ENCODE peak calls at places on chromosomes 16 and 17, in six cellular contexts. V, A, P, O, J and H are unnamed samples.

GRCh38 chr17:71649986-71650385 is 470.8 kb upstream of the SOX9 start:
- DNase-seq in V (no peak), A (no peak), P (peak; percentile 17), O (no peak), J (no peak), H (no peak)

GRCh38 chr16:30997887-30998711 is 12.3 kb downstream of the STX1B start:
- DNase-seq in V (peak; percentile 77), A (no peak), P (peak; percentile 96), O (peak; percentile 68), J (no peak), H (no peak)

GRCh38 chr17:65703891-65704290 is 142.4 kb upstream of the AXIN2 start:
- DNase-seq in V (no peak), A (no peak), P (no peak), O (no peak), J (no peak), H (no peak)

GRCh38 chr17:65163990-65164495 is 26.9 kb downstream of the RGS9 start:
- DNase-seq in V (no peak), A (peak; percentile 16), P (peak; percentile 66), O (no peak), J (no peak), H (no peak)

GRCh38 chr16:9434659-9435058 is 343.2 kb downstream of the HAPSTR1 start:
- DNase-seq in V (no peak), A (no peak), P (no peak), O (no peak), J (no peak), H (no peak)

GRCh38 chr16:84925092-84925772 is 86.1 kb downstream of the ZDHHC7 start:
- DNase-seq in V (no peak), A (peak; percentile 71), P (peak; percentile 45), O (no peak), J (peak; percentile 75), H (peak; percentile 41)

GRCh38 chr17:77476920-77477805 is 336.4 kb downstream of the SEC14L1 start:
- DNase-seq in V (peak; percentile 87), A (peak; percentile 18), P (peak; percentile 99), O (peak; percentile 88), J (no peak), H (peak; percentile 43)

GRCh38 chr17:27845264-27846041 is 45.1 kb upstream of the NOS2 start:
- DNase-seq in V (no peak), A (no peak), P (no peak), O (no peak), J (no peak), H (no peak)

GRCh38 chr17:3770471-3770870 is 30.5 kb downstream of the ITGAE start:
- DNase-seq in V (no peak), A (no peak), P (no peak), O (no peak), J (no peak), H (no peak)

GRCh38 chr16:21101631-21102420 is 48.8 kb downstream of the DNAH3 start:
- DNase-seq in V (no peak), A (peak; percentile 30), P (peak; percentile 7), O (no peak), J (peak; percentile 18), H (no peak)

GRCh38 chr17:5354886-5355415 is 64.5 kb downstream of the NUP88 start:
- DNase-seq in V (no peak), A (no peak), P (no peak), O (no peak), J (no peak), H (no peak)

GRCh38 chr16:55250641-55251550 is 73.1 kb upstream of the IRX6 start:
- DNase-seq in V (no peak), A (no peak), P (no peak), O (no peak), J (no peak), H (no peak)

GRCh38 chr17:68390888-68391545 is 66.3 kb downstream of the WIPI1 start:
- DNase-seq in V (no peak), A (no peak), P (no peak), O (no peak), J (no peak), H (no peak)

GRCh38 chr16:22372882-22373661 is 1.3 kb downstream of the CDR2 start:
- DNase-seq in V (no peak), A (no peak), P (peak; percentile 18), O (no peak), J (peak; percentile 10), H (peak; percentile 30)

GRCh38 chr16:69937465-69937951 is 13.6 kb upstream of the CLEC18A start:
- DNase-seq in V (no peak), A (no peak), P (no peak), O (no peak), J (no peak), H (peak; percentile 24)

GRCh38 chr17:82544431-82545070 is 25.0 kb downstream of the FOXK2 start:
- DNase-seq in V (no peak), A (no peak), P (no peak), O (no peak), J (no peak), H (peak; percentile 40)

GRCh38 chr16:27498426-27498825 is 51.3 kb downstream of the GTF3C1 start:
- DNase-seq in V (no peak), A (no peak), P (no peak), O (no peak), J (no peak), H (no peak)

GRCh38 chr16:50917941-50918340 is 176.1 kb downstream of the CYLD start:
- DNase-seq in V (no peak), A (no peak), P (no peak), O (no peak), J (no peak), H (no peak)

GRCh38 chr16:3961449-3961849 is 80.9 kb upstream of the CREBBP start:
- DNase-seq in V (no peak), A (no peak), P (peak; percentile 68), O (no peak), J (no peak), H (peak; percentile 24)

GRCh38 chr17:66625321-66625767 is 209.6 kb upstream of the CACNG5 start:
- DNase-seq in V (no peak), A (no peak), P (peak; percentile 42), O (no peak), J (peak; percentile 4), H (peak; percentile 70)

GRCh38 chr16:66474750-66475199 is 47.7 kb downstream of the BEAN1 start:
- DNase-seq in V (no peak), A (no peak), P (no peak), O (no peak), J (peak; percentile 9), H (peak; percentile 39)